ENCODE peak calls at places on chromosomes 12 and 14, in five cellular contexts. S is RWPE2, A is AG04450, D is psoas muscle, K is dorsolateral prefrontal cortex. Y is an unnamed sample.

GRCh38 chr12:89356069-89356665 is 3.9 kb upstream of the DUSP6 start:
- DNase-seq in S (no peak), A (no peak), D (no peak), K (no peak), Y (no peak)

GRCh38 chr12:107593713-107594381 is 91.8 kb upstream of the PWP1 start:
- DNase-seq in S (no peak), A (no peak), D (no peak), K (no peak), Y (no peak)

GRCh38 chr12:54684636-54685630 is 36.8 kb upstream of the DCD start:
- DNase-seq in S (no peak), A (no peak), D (no peak), K (no peak), Y (no peak)

GRCh38 chr12:124477109-124477915 is 90.1 kb downstream of the NCOR2 start:
- DNase-seq in S (no peak), A (no peak), D (no peak), K (no peak), Y (no peak)

GRCh38 chr12:101694297-101694848 is 3.1 kb upstream of the CHPT1 start:
- DNase-seq in S (no peak), A (no peak), D (no peak), K (no peak), Y (no peak)

GRCh38 chr12:108091351-108091750 is 37.7 kb upstream of the WSCD2 start:
- DNase-seq in S (no peak), A (no peak), D (no peak), K (no peak), Y (no peak)

GRCh38 chr14:105879503-105879866 is 353.1 kb downstream of the TMEM121 start:
- DNase-seq in S (no peak), A (no peak), D (no peak), K (no peak), Y (no peak)

GRCh38 chr12:2960432-2960956 is 1.3 kb downstream of the TEAD4 start:
- DNase-seq in S (no peak), A (no peak), D (no peak), K (no peak), Y (no peak)

GRCh38 chr14:61460853-61461611 is 139.7 kb downstream of the PRKCH start:
- DNase-seq in S (peak), A (no peak), D (no peak), K (no peak), Y (peak)

GRCh38 chr12:53974084-53975018 is at the start of gene HOTAIR:
- DNase-seq in S (no peak), A (no peak), D (peak), K (no peak), Y (no peak)

GRCh38 chr12:14771651-14772137 is 31.6 kb downstream of the WBP11 start:
- DNase-seq in S (no peak), A (no peak), D (no peak), K (no peak), Y (no peak)

GRCh38 chr12:131101703-131102492 is 148.2 kb downstream of the ADGRD1 start:
- DNase-seq in S (no peak), A (no peak), D (no peak), K (peak), Y (no peak)

GRCh38 chr14:101705733-101706508 is 55.6 kb upstream of the PPP2R5C start:
- DNase-seq in S (peak), A (no peak), D (peak), K (no peak), Y (no peak)

GRCh38 chr12:125220404-125221273 is 155.4 kb downstream of the AACS start:
- DNase-seq in S (no peak), A (no peak), D (no peak), K (no peak), Y (no peak)

GRCh38 chr14:21385170-21385904 is 1.5 kb upstream of the SUPT16H start:
- DNase-seq in S (no peak), A (no peak), D (no peak), K (no peak), Y (no peak)

GRCh38 chr12:131223791-131224567 is 270.3 kb downstream of the ADGRD1 start:
- DNase-seq in S (peak), A (no peak), D (peak), K (no peak), Y (no peak)

GRCh38 chr12:97169922-97170321 is 262.9 kb downstream of the NEDD1 start:
- DNase-seq in S (no peak), A (no peak), D (no peak), K (no peak), Y (no peak)

GRCh38 chr14:100581228-100582145 is 5.7 kb downstream of the BEGAIN start:
- DNase-seq in S (peak), A (no peak), D (peak), K (no peak), Y (no peak)

GRCh38 chr12:128644664-128645296 is 179.0 kb downstream of the SLC15A4 start:
- DNase-seq in S (no peak), A (no peak), D (no peak), K (peak), Y (no peak)

GRCh38 chr12:109824731-109825130 is 8.5 kb downstream of the TRPV4 start:
- DNase-seq in S (no peak), A (no peak), D (no peak), K (no peak), Y (no peak)

GRCh38 chr12:53751336-53752191 is at the start of gene CISTR:
- DNase-seq in S (no peak), A (no peak), D (peak), K (no peak), Y (no peak)

GRCh38 chr12:124904306-124905098 is 9.9 kb downstream of the UBC start:
- DNase-seq in S (peak), A (no peak), D (peak), K (peak), Y (no peak)

GRCh38 chr14:67582061-67582460 is 18.0 kb downstream of the PIGH start:
- DNase-seq in S (peak), A (no peak), D (no peak), K (no peak), Y (peak)

GRCh38 chr12:26031318-26031717 is 72.8 kb downstream of the RASSF8 start:
- DNase-seq in S (no peak), A (no peak), D (no peak), K (no peak), Y (no peak)

GRCh38 chr12:12704593-12705230 is 8.7 kb upstream of the GPR19 start:
- DNase-seq in S (no peak), A (peak), D (peak), K (peak), Y (no peak)

GRCh38 chr12:53098982-53099651 is 1.6 kb downstream of the IGFBP6 start:
- DNase-seq in S (peak), A (peak), D (peak), K (peak), Y (peak)

GRCh38 chr12:86777335-86777734 is 521.1 kb upstream of the MGAT4C start:
- DNase-seq in S (no peak), A (no peak), D (no peak), K (no peak), Y (no peak)

GRCh38 chr14:102320033-102320660 is 601 bp downstream of the ZNF839 start:
- DNase-seq in S (no peak), A (no peak), D (peak), K (no peak), Y (no peak)

GRCh38 chr12:132071001-132071810 is 72.9 kb downstream of the DDX51 start:
- DNase-seq in S (no peak), A (no peak), D (no peak), K (no peak), Y (no peak)

GRCh38 chr14:92990456-92991430 is 67.8 kb downstream of the CHGA start:
- DNase-seq in S (no peak), A (no peak), D (peak), K (no peak), Y (no peak)

GRCh38 chr14:35826218-35826951 is at the start of gene BRMS1L:
- DNase-seq in S (peak), A (peak), D (peak), K (peak), Y (peak)

GRCh38 chr14:85578925-85579324 is 49.0 kb downstream of the FLRT2 start:
- DNase-seq in S (no peak), A (no peak), D (no peak), K (no peak), Y (no peak)
- H3K4me3 ChIP-seq in S (no peak), A (no peak), D (no peak), K (no peak), Y (no peak)

GRCh38 chr12:99389751-99390150 is 257.8 kb upstream of the GARIN6 start:
- DNase-seq in S (no peak), A (no peak), D (no peak), K (no peak), Y (no peak)

GRCh38 chr12:99387661-99388060 is 259.9 kb upstream of the GARIN6 start:
- DNase-seq in S (no peak), A (no peak), D (no peak), K (no peak), Y (no peak)

GRCh38 chr12:99390707-99391106 is 256.8 kb upstream of the GARIN6 start:
- DNase-seq in S (no peak), A (no peak), D (no peak), K (no peak), Y (no peak)

GRCh38 chr12:99383258-99383657 is 264.3 kb upstream of the GARIN6 start:
- DNase-seq in S (no peak), A (no peak), D (no peak), K (no peak), Y (no peak)

GRCh38 chr12:99386907-99387306 is 260.6 kb upstream of the GARIN6 start:
- DNase-seq in S (no peak), A (peak), D (no peak), K (no peak), Y (no peak)
- TF ChIP-seq CTCF in S (peak), A (peak), D (no peak), K (no peak), Y (no peak)

GRCh38 chr12:46219147-46219891 is 49.5 kb downstream of the SLC38A1 start:
- DNase-seq in S (no peak), A (no peak), D (no peak), K (no peak), Y (no peak)

GRCh38 chr12:46217686-46218508 is 50.9 kb downstream of the SLC38A1 start:
- DNase-seq in S (no peak), A (no peak), D (no peak), K (no peak), Y (no peak)

GRCh38 chr12:46221255-46222128 is 47.4 kb downstream of the SLC38A1 start:
- DNase-seq in S (no peak), A (no peak), D (no peak), K (no peak), Y (no peak)

GRCh38 chr12:46219892-46220655 is 48.8 kb downstream of the SLC38A1 start:
- DNase-seq in S (peak), A (peak), D (no peak), K (no peak), Y (no peak)

GRCh38 chr12:46218509-46219095 is 50.2 kb downstream of the SLC38A1 start:
- DNase-seq in S (no peak), A (no peak), D (no peak), K (no peak), Y (no peak)
- H3K27ac ChIP-seq in S (peak), A (no peak), D (no peak), K (no peak), Y (no peak)

DNA sequence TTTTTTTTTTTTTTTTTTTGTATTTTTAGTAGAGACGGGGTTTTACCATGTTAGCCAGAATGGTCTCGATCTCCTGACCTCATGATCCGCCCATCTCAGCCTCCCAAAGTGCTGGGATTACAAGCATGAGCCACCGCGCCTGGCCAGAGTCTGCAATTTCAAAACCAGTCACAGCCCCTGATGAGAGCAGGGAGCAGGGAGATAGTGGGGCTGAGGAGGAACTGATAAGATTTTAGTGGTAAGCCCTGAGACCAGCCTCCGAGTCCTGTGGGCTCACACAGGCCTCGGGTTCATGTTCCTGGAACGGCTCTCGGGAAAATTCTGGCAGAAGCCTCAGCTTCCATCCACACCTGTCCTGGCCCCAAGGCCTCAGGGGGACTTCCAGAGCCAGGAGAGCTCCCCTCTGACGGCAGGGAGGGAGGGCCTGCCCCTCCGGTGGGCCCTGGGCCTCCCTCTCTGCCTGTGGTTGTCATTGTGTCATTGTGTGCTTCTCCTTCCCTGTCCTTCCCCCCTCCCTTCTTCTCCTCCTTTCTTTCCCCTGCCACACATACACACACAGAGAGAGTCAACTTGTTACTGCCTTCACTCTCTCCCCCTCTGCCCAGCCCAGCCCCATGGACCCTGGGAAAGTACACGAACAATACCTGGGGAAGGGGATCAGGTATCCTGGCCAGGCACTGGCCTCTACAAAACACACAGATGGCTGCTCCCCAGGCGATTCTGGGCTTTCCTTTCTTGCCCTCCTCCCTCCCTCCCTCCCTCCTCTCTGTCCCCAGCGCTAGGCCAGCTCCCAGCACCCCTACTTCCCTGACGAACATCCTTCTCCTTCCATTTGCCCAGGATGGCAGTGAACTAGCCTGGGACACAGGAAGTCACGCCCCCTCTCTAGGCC is 294.1 kb downstream of the DPF3 start:
- DNase-seq in S (no peak), A (no peak), D (no peak), K (no peak), Y (no peak)
- H3K4me3 ChIP-seq in S (no peak), A (no peak), D (no peak), K (no peak), Y (no peak)

Y was measured in vagina.